ENCODE peak calls at places on chromosomes 3 and 15, in nine cellular contexts. One of them, this sample, is unnamed.

GRCh38 chr3:191425322-191425734 is 35.6 kb upstream of the PYDC2 start:
- DNase-seq in cardiac fibroblast: no peak
- DNase-seq in choroid plexus epithelial cell: no peak
- DNase-seq in left ventricle myocardium inferior: no peak
- DNase-seq in fibroblast of the aortic adventitia: peak; percentile 51
- DNase-seq in HFF-Myc: no peak
- DNase-seq in psoas muscle: no peak
- DNase-seq in mucosa of descending colon: no peak
- DNase-seq in HFFc6: no peak
- DNase-seq in this sample: no peak

GRCh38 chr15:72774696-72775383 is 8.7 kb downstream of the ADPGK start:
- DNase-seq in choroid plexus epithelial cell: no peak
- DNase-seq in left ventricle myocardium inferior: no peak
- DNase-seq in fibroblast of the aortic adventitia: no peak
- DNase-seq in cardiac fibroblast: no peak
- DNase-seq in mucosa of descending colon: no peak
- DNase-seq in HFFc6: no peak
- DNase-seq in psoas muscle: no peak
- DNase-seq in HFF-Myc: no peak
- DNase-seq in this sample: no peak

GRCh38 chr15:78414608-78415250 is 23.3 kb upstream of the IREB2 start:
- DNase-seq in HFFc6: no peak
- DNase-seq in choroid plexus epithelial cell: no peak
- DNase-seq in HFF-Myc: no peak
- DNase-seq in fibroblast of the aortic adventitia: no peak
- DNase-seq in left ventricle myocardium inferior: no peak
- DNase-seq in mucosa of descending colon: peak; percentile 52
- DNase-seq in psoas muscle: no peak
- DNase-seq in cardiac fibroblast: no peak
- DNase-seq in this sample: no peak

GRCh38 chr3:37734886-37735285 is 126.8 kb upstream of the CTDSPL start:
- DNase-seq in left ventricle myocardium inferior: no peak
- DNase-seq in psoas muscle: no peak
- DNase-seq in choroid plexus epithelial cell: no peak
- DNase-seq in HFFc6: no peak
- DNase-seq in fibroblast of the aortic adventitia: no peak
- DNase-seq in cardiac fibroblast: no peak
- DNase-seq in HFF-Myc: no peak
- DNase-seq in mucosa of descending colon: no peak
- DNase-seq in this sample: no peak

GRCh38 chr3:58497074-58497473 is 5.2 kb downstream of the KCTD6 start:
- DNase-seq in HFFc6: no peak
- DNase-seq in choroid plexus epithelial cell: peak; percentile 58
- DNase-seq in cardiac fibroblast: no peak
- DNase-seq in HFF-Myc: no peak
- DNase-seq in psoas muscle: no peak
- DNase-seq in left ventricle myocardium inferior: no peak
- DNase-seq in mucosa of descending colon: no peak
- DNase-seq in fibroblast of the aortic adventitia: peak; percentile 35
- DNase-seq in this sample: no peak

GRCh38 chr15:40894689-40895308 is 549 bp downstream of the VPS18 start:
- DNase-seq in fibroblast of the aortic adventitia: peak; percentile 78
- DNase-seq in HFFc6: peak; percentile 81
- DNase-seq in left ventricle myocardium inferior: no peak
- DNase-seq in psoas muscle: peak; percentile 69
- DNase-seq in mucosa of descending colon: peak; percentile 65
- DNase-seq in cardiac fibroblast: peak; percentile 80
- DNase-seq in choroid plexus epithelial cell: peak; percentile 80
- DNase-seq in HFF-Myc: no peak
- DNase-seq in this sample: peak; percentile 68

GRCh38 chr3:132554437-132554836 is 42.6 kb upstream of the ACKR4 start:
- DNase-seq in choroid plexus epithelial cell: peak; percentile 86
- DNase-seq in left ventricle myocardium inferior: no peak
- DNase-seq in fibroblast of the aortic adventitia: no peak
- DNase-seq in mucosa of descending colon: peak; percentile 16
- DNase-seq in cardiac fibroblast: peak; percentile 44
- DNase-seq in HFFc6: no peak
- DNase-seq in psoas muscle: no peak
- DNase-seq in HFF-Myc: no peak
- DNase-seq in this sample: no peak

GRCh38 chr15:40539030-40539429 is 25.8 kb downstream of the CCDC32 start:
- DNase-seq in HFF-Myc: no peak
- DNase-seq in cardiac fibroblast: no peak
- DNase-seq in fibroblast of the aortic adventitia: no peak
- DNase-seq in choroid plexus epithelial cell: no peak
- DNase-seq in mucosa of descending colon: no peak
- DNase-seq in left ventricle myocardium inferior: no peak
- DNase-seq in psoas muscle: no peak
- DNase-seq in HFFc6: no peak
- DNase-seq in this sample: no peak

GRCh38 chr3:61807865-61808276 is 246.5 kb downstream of the PTPRG start:
- DNase-seq in fibroblast of the aortic adventitia: peak; percentile 76
- DNase-seq in mucosa of descending colon: no peak
- DNase-seq in HFFc6: peak; percentile 40
- DNase-seq in HFF-Myc: peak; percentile 41
- DNase-seq in choroid plexus epithelial cell: peak; percentile 67
- DNase-seq in cardiac fibroblast: no peak
- DNase-seq in left ventricle myocardium inferior: no peak
- DNase-seq in psoas muscle: no peak
- DNase-seq in this sample: no peak

GRCh38 chr3:23203651-23204111 is 554 bp downstream of the UBE2E2 start:
- DNase-seq in psoas muscle: peak; percentile 63
- DNase-seq in left ventricle myocardium inferior: no peak
- DNase-seq in choroid plexus epithelial cell: peak; percentile 19
- DNase-seq in fibroblast of the aortic adventitia: peak; percentile 25
- DNase-seq in HFF-Myc: no peak
- DNase-seq in mucosa of descending colon: no peak
- DNase-seq in cardiac fibroblast: no peak
- DNase-seq in HFFc6: no peak
- DNase-seq in this sample: peak; percentile 42

GRCh38 chr3:13500133-13500885 is 20.2 kb downstream of the HDAC11 start:
- DNase-seq in choroid plexus epithelial cell: peak; percentile 35
- DNase-seq in left ventricle myocardium inferior: no peak
- DNase-seq in cardiac fibroblast: peak; percentile 13
- DNase-seq in fibroblast of the aortic adventitia: no peak
- DNase-seq in mucosa of descending colon: no peak
- DNase-seq in psoas muscle: peak; percentile 64
- DNase-seq in HFFc6: no peak
- DNase-seq in HFF-Myc: no peak
- DNase-seq in this sample: peak; percentile 41

GRCh38 chr15:79831635-79832034 is 65.2 kb downstream of the MTHFS start:
- DNase-seq in fibroblast of the aortic adventitia: no peak
- DNase-seq in HFF-Myc: no peak
- DNase-seq in left ventricle myocardium inferior: no peak
- DNase-seq in choroid plexus epithelial cell: no peak
- DNase-seq in cardiac fibroblast: no peak
- DNase-seq in psoas muscle: no peak
- DNase-seq in HFFc6: no peak
- DNase-seq in mucosa of descending colon: no peak
- DNase-seq in this sample: no peak

GRCh38 chr3:61236556-61236955 is 14.7 kb downstream of the FHIT start:
- DNase-seq in mucosa of descending colon: no peak
- DNase-seq in HFFc6: no peak
- DNase-seq in cardiac fibroblast: no peak
- DNase-seq in left ventricle myocardium inferior: no peak
- DNase-seq in psoas muscle: no peak
- DNase-seq in fibroblast of the aortic adventitia: no peak
- DNase-seq in HFF-Myc: no peak
- DNase-seq in choroid plexus epithelial cell: no peak
- DNase-seq in this sample: peak; percentile 11

GRCh38 chr15:99187886-99188285 is 61.5 kb downstream of the TTC23 start:
- DNase-seq in left ventricle myocardium inferior: no peak
- DNase-seq in cardiac fibroblast: peak; percentile 66
- DNase-seq in psoas muscle: no peak
- DNase-seq in HFF-Myc: no peak
- DNase-seq in choroid plexus epithelial cell: no peak
- DNase-seq in HFFc6: no peak
- DNase-seq in mucosa of descending colon: no peak
- DNase-seq in fibroblast of the aortic adventitia: peak; percentile 21
- DNase-seq in this sample: no peak

GRCh38 chr3:180829409-180830405 is 82.8 kb upstream of the FXR1 start:
- DNase-seq in mucosa of descending colon: no peak
- DNase-seq in HFFc6: no peak
- DNase-seq in fibroblast of the aortic adventitia: no peak
- DNase-seq in psoas muscle: no peak
- DNase-seq in left ventricle myocardium inferior: no peak
- DNase-seq in cardiac fibroblast: no peak
- DNase-seq in HFF-Myc: no peak
- DNase-seq in choroid plexus epithelial cell: no peak
- DNase-seq in this sample: no peak

GRCh38 chr3:24781454-24781853 is 286.8 kb upstream of the THRB start:
- DNase-seq in psoas muscle: no peak
- DNase-seq in mucosa of descending colon: no peak
- DNase-seq in HFF-Myc: no peak
- DNase-seq in fibroblast of the aortic adventitia: no peak
- DNase-seq in HFFc6: no peak
- DNase-seq in cardiac fibroblast: no peak
- DNase-seq in left ventricle myocardium inferior: no peak
- DNase-seq in choroid plexus epithelial cell: no peak
- DNase-seq in this sample: no peak

GRCh38 chr3:48927928-48928327 is 9.3 kb downstream of the ARIH2 start:
- DNase-seq in HFF-Myc: no peak
- DNase-seq in psoas muscle: no peak
- DNase-seq in choroid plexus epithelial cell: peak; percentile 29
- DNase-seq in HFFc6: no peak
- DNase-seq in left ventricle myocardium inferior: no peak
- DNase-seq in mucosa of descending colon: no peak
- DNase-seq in cardiac fibroblast: peak; percentile 46
- DNase-seq in fibroblast of the aortic adventitia: no peak
- DNase-seq in this sample: peak; percentile 18

DNA sequence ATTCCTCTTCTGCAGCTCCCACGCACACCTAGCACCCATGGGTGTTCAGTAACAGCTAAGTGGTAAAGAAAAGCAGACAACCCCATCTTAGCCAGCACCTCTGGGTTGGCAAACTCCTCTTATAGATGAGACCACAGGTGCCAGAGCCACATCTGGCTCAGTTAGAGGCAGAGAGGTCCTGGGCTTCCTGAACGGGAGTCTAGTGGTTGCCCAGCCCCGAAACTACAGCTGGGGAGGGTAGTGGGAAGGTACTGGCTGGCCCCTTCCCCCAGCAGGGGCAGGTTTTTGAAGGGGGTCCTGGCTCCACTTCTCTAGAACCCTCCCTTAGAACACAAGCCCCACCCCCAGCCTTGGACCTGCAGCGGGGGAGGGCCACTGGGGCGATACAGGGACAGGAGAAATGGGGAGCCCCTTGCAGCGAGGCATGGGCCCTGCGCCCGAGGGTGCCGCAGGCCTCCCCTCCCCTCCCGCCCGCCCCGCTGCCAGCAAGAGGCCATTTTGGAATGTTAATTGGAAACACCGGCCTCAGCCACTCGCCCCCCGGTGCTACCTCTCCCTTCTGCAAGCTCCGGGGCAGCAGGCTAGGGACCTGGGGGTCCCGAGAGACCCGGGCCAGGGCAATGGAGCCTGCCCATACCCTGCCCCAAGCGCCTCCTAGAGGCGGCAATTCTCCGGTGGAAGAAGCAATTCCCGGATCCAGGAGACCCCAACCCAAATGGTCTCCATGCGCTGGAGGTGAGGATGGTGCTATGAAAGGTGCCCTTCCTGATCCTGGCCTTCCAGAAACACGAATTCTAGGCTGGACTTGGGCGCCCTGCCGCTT is 1.5 kb downstream of the DUSP7 start:
- DNase-seq in HFF-Myc: no peak
- DNase-seq in HFFc6: no peak
- DNase-seq in left ventricle myocardium inferior: no peak
- DNase-seq in psoas muscle: no peak
- DNase-seq in fibroblast of the aortic adventitia: no peak
- DNase-seq in cardiac fibroblast: no peak
- DNase-seq in mucosa of descending colon: peak; percentile 48
- DNase-seq in choroid plexus epithelial cell: no peak
- DNase-seq in this sample: no peak
- TF ChIP-seq CTCF in HFF-Myc: peak; percentile 17
- TF ChIP-seq CTCF in HFFc6: peak; percentile 66
- TF ChIP-seq CTCF in left ventricle myocardium inferior: peak; percentile 38
- TF ChIP-seq CTCF in psoas muscle: no peak
- TF ChIP-seq CTCF in fibroblast of the aortic adventitia: peak; percentile 41
- TF ChIP-seq CTCF in cardiac fibroblast: peak; percentile 42
- TF ChIP-seq CTCF in mucosa of descending colon: no peak
- TF ChIP-seq CTCF in choroid plexus epithelial cell: peak; percentile 51
- TF ChIP-seq CTCF in this sample: no peak

DNA sequence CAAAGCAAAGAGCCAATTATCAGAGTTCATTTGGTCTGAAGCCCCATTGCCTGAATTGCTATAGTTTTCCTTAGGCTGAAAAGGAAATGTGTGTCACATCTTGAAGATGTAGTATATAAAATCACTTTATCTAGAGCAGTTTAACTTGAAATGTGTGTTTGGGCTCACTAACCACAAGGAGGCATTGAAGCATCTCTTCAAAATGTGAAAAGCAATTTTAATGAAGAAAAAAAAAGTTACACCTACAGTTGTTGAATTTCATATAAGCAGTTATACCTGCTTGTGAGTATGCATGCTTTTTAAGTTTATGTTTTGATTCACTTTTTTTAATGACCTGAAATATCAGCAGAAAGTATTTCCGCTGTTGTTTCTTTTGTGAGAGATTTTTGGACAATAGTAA is 129.3 kb downstream of the IQCH start:
- DNase-seq in choroid plexus epithelial cell: peak; percentile 49
- DNase-seq in HFFc6: no peak
- DNase-seq in HFF-Myc: no peak
- DNase-seq in fibroblast of the aortic adventitia: peak; percentile 16
- DNase-seq in psoas muscle: no peak
- DNase-seq in cardiac fibroblast: peak; percentile 17
- DNase-seq in mucosa of descending colon: no peak
- DNase-seq in left ventricle myocardium inferior: no peak
- DNase-seq in this sample: peak; percentile 8
- TF ChIP-seq CTCF in choroid plexus epithelial cell: no peak
- TF ChIP-seq CTCF in HFFc6: peak; percentile 67
- TF ChIP-seq CTCF in HFF-Myc: peak; percentile 8
- TF ChIP-seq CTCF in fibroblast of the aortic adventitia: peak; percentile 28
- TF ChIP-seq CTCF in psoas muscle: no peak
- TF ChIP-seq CTCF in cardiac fibroblast: no peak
- TF ChIP-seq CTCF in mucosa of descending colon: no peak
- TF ChIP-seq CTCF in left ventricle myocardium inferior: no peak
- TF ChIP-seq CTCF in this sample: no peak

DNA sequence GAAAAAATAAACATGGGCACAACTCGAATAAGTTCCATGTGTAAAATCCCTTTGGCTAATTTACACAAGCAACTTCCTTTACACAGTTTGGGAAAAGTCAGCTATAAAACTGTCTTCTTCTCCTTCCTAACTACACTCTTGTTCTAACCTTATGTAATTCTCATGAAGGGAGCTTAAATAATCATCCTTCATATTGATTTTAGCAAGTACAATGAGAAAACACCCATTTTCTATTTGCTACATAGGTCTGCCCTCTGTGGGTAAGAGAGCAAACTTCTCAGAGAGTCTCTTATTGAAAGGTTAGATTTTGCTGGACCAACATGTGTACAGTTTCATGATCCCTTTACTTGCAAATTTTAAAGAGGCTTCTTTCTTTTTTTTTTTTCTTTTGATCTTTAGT is 398.5 kb downstream of the ROBO1 start:
- DNase-seq in choroid plexus epithelial cell: peak; percentile 65
- DNase-seq in HFF-Myc: peak; percentile 20
- DNase-seq in psoas muscle: no peak
- DNase-seq in fibroblast of the aortic adventitia: peak; percentile 27
- DNase-seq in left ventricle myocardium inferior: no peak
- DNase-seq in cardiac fibroblast: peak; percentile 50
- DNase-seq in HFFc6: peak; percentile 2
- DNase-seq in mucosa of descending colon: no peak
- DNase-seq in this sample: no peak
- TF ChIP-seq CTCF in choroid plexus epithelial cell: peak; percentile 53
- TF ChIP-seq CTCF in HFF-Myc: peak; percentile 48
- TF ChIP-seq CTCF in psoas muscle: no peak
- TF ChIP-seq CTCF in fibroblast of the aortic adventitia: peak; percentile 38
- TF ChIP-seq CTCF in left ventricle myocardium inferior: no peak
- TF ChIP-seq CTCF in cardiac fibroblast: peak; percentile 43
- TF ChIP-seq CTCF in HFFc6: peak; percentile 56
- TF ChIP-seq CTCF in mucosa of descending colon: no peak
- TF ChIP-seq CTCF in this sample: no peak

GRCh38 chr3:46946416-46946815 is 30.1 kb downstream of the CCDC12 start:
- DNase-seq in choroid plexus epithelial cell: no peak
- DNase-seq in mucosa of descending colon: peak; percentile 50
- DNase-seq in cardiac fibroblast: no peak
- DNase-seq in fibroblast of the aortic adventitia: no peak
- DNase-seq in HFFc6: no peak
- DNase-seq in psoas muscle: no peak
- DNase-seq in HFF-Myc: no peak
- DNase-seq in left ventricle myocardium inferior: no peak
- DNase-seq in this sample: peak; percentile 40
- TF ChIP-seq CTCF in choroid plexus epithelial cell: no peak
- TF ChIP-seq CTCF in mucosa of descending colon: no peak
- TF ChIP-seq CTCF in cardiac fibroblast: no peak
- TF ChIP-seq CTCF in fibroblast of the aortic adventitia: no peak
- TF ChIP-seq CTCF in HFFc6: no peak
- TF ChIP-seq CTCF in psoas muscle: no peak
- TF ChIP-seq CTCF in HFF-Myc: no peak
- TF ChIP-seq CTCF in left ventricle myocardium inferior: no peak
- TF ChIP-seq CTCF in this sample: no peak

This sample was measured in MCF 10A.